ENCODE peak calls at places on chromosome 21, in four cellular contexts. J is AG09309; K is effector memory CD8-positive, alpha-beta T cell; D is M059J. U is an unnamed sample.

GRCh38 chr21:41684381-41685245 is 82.2 kb downstream of the RIPK4 start:
- DNase-seq in D (peak; percentile 92), K (no peak), J (no peak), U (no peak)

GRCh38 chr21:39932335-39932734 is 65.1 kb downstream of the PCP4 start:
- DNase-seq in D (no peak), J (no peak), K (no peak), U (no peak)

GRCh38 chr21:34986561-34987533 is 62.3 kb downstream of the RUNX1 start:
- DNase-seq in J (peak; percentile 57), D (peak; percentile 98), K (peak; percentile 40), U (no peak)

GRCh38 chr21:38993561-38993960 is 187.8 kb downstream of the ETS2 start:
- DNase-seq in D (peak; percentile 96), J (peak; percentile 61), K (no peak), U (no peak)

GRCh38 chr21:27648560-27648959 is 681.7 kb upstream of the ADAMTS5 start:
- DNase-seq in K (no peak), J (peak; percentile 20), D (peak; percentile 84), U (no peak)

GRCh38 chr21:45511661-45512431 is 30.4 kb downstream of the SLC19A1 start:
- DNase-seq in D (no peak), J (no peak), K (no peak), U (peak; percentile 37)

GRCh38 chr21:45150630-45151265 is 76.4 kb downstream of the ADARB1 start:
- DNase-seq in J (no peak), D (no peak), K (no peak), U (no peak)

GRCh38 chr21:30146558-30147282 is 19.9 kb downstream of the CLDN17 start:
- DNase-seq in K (no peak), D (peak; percentile 18), J (no peak), U (no peak)

GRCh38 chr21:36347278-36347961 is 27.4 kb downstream of the MORC3 start:
- DNase-seq in J (no peak), K (no peak), D (peak; percentile 26), U (no peak)

GRCh38 chr21:45615145-45615711 is 28.3 kb upstream of the PCBP3 start:
- DNase-seq in J (no peak), D (no peak), K (peak; percentile 82), U (no peak)

GRCh38 chr21:42056468-42056867 is 14.6 kb upstream of the UMODL1 start:
- DNase-seq in J (no peak), D (peak; percentile 38), K (no peak), U (peak; percentile 31)

GRCh38 chr21:16815228-16815627 is 697.6 kb upstream of the CXADR start:
- DNase-seq in D (peak; percentile 18), K (no peak), J (no peak), U (no peak)

GRCh38 chr21:26351661-26352060 is 181.1 kb upstream of the APP start:
- DNase-seq in J (no peak), D (no peak), K (no peak), U (no peak)